ENCODE peak calls at places on chromosomes 5 and 9, in seven cellular contexts. H, X, R, T, J, A and K are unnamed samples.

GRCh38 chr5:78540335-78541057 is 108.1 kb downstream of the LHFPL2 start:
- DNase-seq in J (no peak), T (no peak), H (no peak), R (no peak), X (peak; percentile 58), A (no peak), K (no peak)

GRCh38 chr5:127935398-127935797 is 148.2 kb upstream of the SLC12A2 start:
- DNase-seq in T (no peak), J (no peak), H (no peak), R (no peak), A (no peak), X (no peak), K (no peak)

GRCh38 chr9:86807577-86807976 is 139.7 kb downstream of the GAS1 start:
- DNase-seq in X (no peak), A (peak; percentile 80), T (no peak), R (no peak), H (peak; percentile 79), J (no peak), K (no peak)

GRCh38 chr5:56833325-56833724 is 18.0 kb downstream of the MAP3K1 start:
- DNase-seq in T (no peak), A (no peak), J (no peak), X (no peak), R (no peak), H (peak; percentile 66), K (no peak)

GRCh38 chr5:176552332-176552731 is 3.2 kb downstream of the CDHR2 start:
- DNase-seq in A (no peak), H (no peak), T (no peak), X (no peak), R (no peak), J (no peak), K (no peak)

GRCh38 chr5:17276445-17276844 is 59.0 kb downstream of the BASP1 start:
- DNase-seq in X (no peak), R (no peak), H (no peak), J (no peak), A (no peak), T (no peak), K (no peak)

GRCh38 chr5:144004751-144005150 is 165.7 kb downstream of the YIPF5 start:
- DNase-seq in T (no peak), X (no peak), J (no peak), A (no peak), R (no peak), H (no peak), K (no peak)

GRCh38 chr5:61280766-61281427 is 51.2 kb upstream of the ZSWIM6 start:
- DNase-seq in H (no peak), A (no peak), X (no peak), T (peak; percentile 70), J (no peak), R (no peak), K (no peak)

GRCh38 chr5:57824047-57824446 is 341.4 kb upstream of the ACTBL2 start:
- DNase-seq in R (no peak), A (no peak), X (no peak), J (no peak), H (no peak), T (no peak), K (no peak)

GRCh38 chr5:157205708-157206107 is 25.1 kb downstream of the ITK start:
- DNase-seq in X (no peak), R (no peak), A (no peak), H (no peak), T (no peak), J (no peak), K (no peak)

GRCh38 chr9:135889564-135890189 is 17.7 kb downstream of the CAMSAP1 start:
- DNase-seq in A (no peak), X (no peak), T (no peak), H (no peak), J (no peak), R (no peak), K (peak; percentile 11)

GRCh38 chr5:63963080-63963735 is 963 bp upstream of the HTR1A start:
- DNase-seq in H (peak; percentile 97), J (peak; percentile 78), A (no peak), R (peak; percentile 45), T (no peak), X (no peak), K (no peak)

GRCh38 chr9:32344551-32345182 is 39.8 kb upstream of the ACO1 start:
- DNase-seq in X (no peak), J (peak; percentile 58), A (no peak), H (peak; percentile 92), T (no peak), R (peak; percentile 32), K (no peak)

GRCh38 chr5:64831996-64832395 is 63.3 kb downstream of the CWC27 start:
- DNase-seq in J (no peak), R (no peak), X (no peak), A (no peak), H (no peak), T (no peak), K (no peak)

GRCh38 chr9:98611986-98612505 is 96.7 kb downstream of the GABBR2 start:
- DNase-seq in A (no peak), H (no peak), J (no peak), R (no peak), X (no peak), T (no peak), K (no peak)

GRCh38 chr9:69943146-69943545 is 100.5 kb upstream of the MAMDC2 start:
- DNase-seq in J (no peak), R (no peak), A (no peak), H (no peak), T (no peak), X (no peak), K (no peak)

GRCh38 chr9:114394523-114395193 is 6.9 kb upstream of the AKNA start:
- DNase-seq in X (no peak), H (no peak), R (no peak), A (peak; percentile 75), T (no peak), J (no peak), K (no peak)

GRCh38 chr5:1883120-1883924 is 597 bp upstream of the IRX4 start:
- DNase-seq in R (no peak), H (peak; percentile 76), T (peak; percentile 63), X (no peak), A (no peak), J (no peak), K (no peak)

GRCh38 chr5:1885476-1885755 is 2.7 kb upstream of the IRX4 start:
- DNase-seq in R (no peak), H (peak; percentile 29), J (no peak), T (peak; percentile 33), A (no peak), X (no peak), K (no peak)

GRCh38 chr5:1883925-1884637 is 1.4 kb upstream of the IRX4 start:
- DNase-seq in X (no peak), J (no peak), A (no peak), H (peak; percentile 42), R (no peak), T (peak; percentile 16), K (no peak)

GRCh38 chr5:1885777-1886633 is 3.3 kb upstream of the IRX4 start:
- DNase-seq in H (peak; percentile 30), X (no peak), T (no peak), R (no peak), J (no peak), A (no peak), K (no peak)

GRCh38 chr5:1884638-1885475 is 2.1 kb upstream of the IRX4 start:
- DNase-seq in X (no peak), A (no peak), T (peak; percentile 42), H (peak; percentile 70), R (no peak), J (no peak), K (no peak)
- H3K4me3 ChIP-seq in X (no peak overlapping the region), A (no peak overlapping the region), T (no peak overlapping the region), H (peak overlapping the region; percentile 59), R (no peak overlapping the region), J (no peak overlapping the region), K (no peak overlapping the region)

GRCh38 chr9:117354252-117354847 is 60.5 kb downstream of the ASTN2 start:
- DNase-seq in H (peak; percentile 28), R (no peak), A (no peak), J (no peak), T (no peak), X (no peak), K (no peak)
- H3K27ac ChIP-seq in H (no peak overlapping the region), R (no peak overlapping the region), A (no peak overlapping the region), J (no peak overlapping the region), T (no peak overlapping the region), X (no peak overlapping the region), K (no peak overlapping the region)

GRCh38 chr9:89179920-89180667 is 1.5 kb upstream of the SHC3 start:
- DNase-seq in H (peak; percentile 95), A (peak; percentile 89), R (peak; percentile 91), J (peak; percentile 32), T (peak; percentile 90), X (peak; percentile 79), K (peak; percentile 89)

GRCh38 chr9:89177401-89178161 is 1.0 kb downstream of the SHC3 start:
- DNase-seq in R (no peak), A (no peak), J (no peak), H (peak; percentile 67), X (no peak), T (peak; percentile 68), K (no peak)

GRCh38 chr9:89177021-89177400 is 1.6 kb downstream of the SHC3 start:
- DNase-seq in J (no peak), H (peak; percentile 39), X (no peak), T (no peak), R (no peak), A (no peak), K (no peak)

GRCh38 chr9:89178162-89179120 is at the start of gene SHC3:
- DNase-seq in H (peak; percentile 67), X (no peak), J (no peak), T (peak; percentile 68), A (no peak), R (peak; percentile 77), K (no peak)

DNA sequence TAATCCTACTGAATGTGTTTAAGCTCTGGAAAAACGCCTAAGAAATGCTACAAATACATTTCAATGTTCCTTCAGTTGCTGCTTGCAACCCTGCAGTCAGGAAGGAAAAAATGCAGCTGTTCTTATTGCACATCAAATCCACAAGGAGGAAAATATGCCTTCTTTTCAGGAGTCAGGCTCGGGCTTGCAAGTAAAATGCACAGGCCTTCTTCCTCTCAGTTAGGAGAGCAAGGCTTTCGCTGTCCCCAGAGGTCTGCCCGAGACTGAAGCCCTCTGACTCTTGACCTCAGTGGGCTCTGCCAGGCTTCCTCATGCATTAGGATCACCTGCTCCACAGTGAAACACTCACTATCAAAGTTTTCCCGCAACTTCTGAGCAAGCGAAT is 909 bp upstream of the SHC3 start:
- DNase-seq in X (no peak), R (no peak), H (peak; percentile 33), T (no peak), J (no peak), A (no peak), K (no peak)
- TF ChIP-seq CTCF in X (no peak), R (no peak), H (no peak), T (no peak), J (no peak), A (no peak), K (no peak)

GRCh38 chr5:72507360-72508238 is at the start of gene ZNF366:
- DNase-seq in T (no peak), H (no peak), A (no peak), R (no peak), X (no peak), J (no peak), K (no peak)

GRCh38 chr5:72503888-72504491 is 3.2 kb downstream of the ZNF366 start:
- DNase-seq in X (no peak), H (no peak), R (no peak), T (no peak), J (no peak), A (no peak), K (no peak)

GRCh38 chr5:72505539-72505938 is 1.7 kb downstream of the ZNF366 start:
- DNase-seq in J (no peak), H (no peak), T (no peak), R (no peak), A (no peak), X (no peak), K (no peak)

GRCh38 chr5:72506150-72506549 is 1.1 kb downstream of the ZNF366 start:
- DNase-seq in A (no peak), R (no peak), H (no peak), X (peak; percentile 33), J (no peak), T (no peak), K (no peak)

GRCh38 chr5:72505026-72505425 is 2.2 kb downstream of the ZNF366 start:
- DNase-seq in R (no peak), J (no peak), X (no peak), H (no peak), A (no peak), T (no peak), K (no peak)
- H3K4me3 ChIP-seq in R (no peak overlapping the region), J (no peak overlapping the region), X (peak overlapping the region; percentile 11), H (no peak overlapping the region), A (no peak overlapping the region), T (no peak overlapping the region), K (no peak overlapping the region)